ENCODE peak calls at places on chromosome 6, in four cellular contexts. Z, P, S and J are unnamed samples.
A peak's percentile ranks its signal among the peaks of the same experiment; 100 is the strongest.

GRCh38 chr6:125279961-125280360 is 21.8 kb downstream of the HDDC2 start:
- DNase-seq in P (no peak), S (no peak), Z (no peak), J (peak; percentile 32)

GRCh38 chr6:158042245-158042798 is 60.7 kb downstream of the SYNJ2 start:
- DNase-seq in S (no peak), Z (peak; percentile 26), P (no peak), J (no peak)

GRCh38 chr6:91057689-91058088 is 470.8 kb upstream of the MAP3K7 start:
- DNase-seq in P (no peak), S (no peak), Z (no peak), J (no peak)

GRCh38 chr6:158972241-158973233 is 27.5 kb downstream of the RSPH3 start:
- DNase-seq in S (no peak), Z (peak; percentile 31), P (no peak), J (peak; percentile 51)

GRCh38 chr6:18263561-18264337 is 581 bp downstream of the DEK start:
- DNase-seq in P (no peak), S (no peak), Z (peak; percentile 30), J (peak; percentile 33)

GRCh38 chr6:7541175-7542064 is at the start of gene DSP:
- DNase-seq in S (peak; percentile 85), Z (peak; percentile 17), P (no peak), J (no peak)

GRCh38 chr6:89221971-89222887 is 5.1 kb upstream of the GABRR1 start:
- DNase-seq in Z (no peak), P (no peak), S (no peak), J (no peak)

GRCh38 chr6:920512-920911 is 227.6 kb upstream of the EXOC2 start:
- DNase-seq in Z (no peak), S (no peak), P (no peak), J (no peak)

GRCh38 chr6:113825776-113826175 is 31.4 kb upstream of the MARCKS start:
- DNase-seq in Z (peak; percentile 72), S (peak; percentile 89), P (peak; percentile 81), J (no peak)

GRCh38 chr6:118710616-118711015 is 59.2 kb upstream of the CEP85L start:
- DNase-seq in Z (no peak), P (no peak), S (no peak), J (no peak)

GRCh38 chr6:26327450-26328264 is 37.3 kb upstream of the BTN3A2 start:
- DNase-seq in P (no peak), Z (no peak), S (no peak), J (peak; percentile 48)

GRCh38 chr6:28725890-28726348 is 197.9 kb downstream of the TRIM27 start:
- DNase-seq in S (no peak), Z (no peak), P (no peak), J (no peak)

GRCh38 chr6:18985061-18985460 is 597.9 kb downstream of the RNF144B start:
- DNase-seq in S (no peak), P (no peak), Z (no peak), J (no peak)

GRCh38 chr6:2764610-2765165 is 505 bp upstream of the WRNIP1 start:
- DNase-seq in P (peak; percentile 61), S (no peak), Z (no peak), J (peak; percentile 73)

GRCh38 chr6:101630956-101631355 is 237.4 kb downstream of the GRIK2 start:
- DNase-seq in P (no peak), Z (no peak), S (no peak), J (no peak)

GRCh38 chr6:169752074-169752623 is 727 bp downstream of the ERMARD start:
- DNase-seq in P (no peak), S (no peak), Z (peak; percentile 3), J (no peak)

GRCh38 chr6:102853249-102853955 is 1459.9 kb downstream of the GRIK2 start:
- DNase-seq in S (no peak), Z (no peak), P (no peak), J (no peak)

GRCh38 chr6:126110494-126111270 is 124.3 kb downstream of the TRMT11 start:
- DNase-seq in Z (no peak), S (no peak), P (no peak), J (no peak)

GRCh38 chr6:90918361-90918760 is 331.5 kb upstream of the MAP3K7 start:
- DNase-seq in Z (no peak), P (no peak), S (no peak), J (no peak)

GRCh38 chr6:72968704-72969103 is 256.6 kb downstream of the KHDC1L start:
- DNase-seq in P (no peak), S (no peak), Z (no peak), J (no peak)

GRCh38 chr6:133701633-133702331 is 187.1 kb upstream of the TCF21 start:
- DNase-seq in Z (no peak), S (no peak), P (no peak), J (no peak)

GRCh38 chr6:134080171-134080795 is 27.9 kb upstream of the SLC2A12 start:
- DNase-seq in S (no peak), P (no peak), Z (no peak), J (no peak)

GRCh38 chr6:168362276-168362990 is 42.9 kb upstream of the DACT2 start:
- DNase-seq in P (no peak), Z (no peak), S (no peak), J (no peak)

GRCh38 chr6:167116109-167116837 is 6.6 kb upstream of the CCR6 start:
- DNase-seq in P (no peak), Z (no peak), S (peak; percentile 56), J (no peak)

GRCh38 chr6:160248538-160248937 is 10.1 kb downstream of the SLC22A2 start:
- DNase-seq in P (no peak), S (no peak), Z (peak; percentile 4), J (no peak)

GRCh38 chr6:6875818-6876470 is 231.8 kb upstream of the RREB1 start:
- DNase-seq in S (no peak), Z (peak; percentile 73), P (no peak), J (no peak)

GRCh38 chr6:71124340-71124739 is 164.3 kb upstream of the OGFRL1 start:
- DNase-seq in P (no peak), Z (no peak), S (no peak), J (no peak)

GRCh38 chr6:90290991-90291390 is 5.7 kb downstream of the BACH2 start:
- DNase-seq in Z (no peak), P (no peak), S (no peak), J (no peak)